ENCODE peak calls at places on chromosomes 5 and 9, in seven cellular contexts. H is H1, R is HCT116, A is GM12878, J is HepG2, O is SK-N-SH, D is K562. X is an unnamed sample.

GRCh38 chr5:1187234-1187949 is 14.0 kb upstream of the SLC6A19 start:
- DNase-seq in H (no peak), R (no peak), A (no peak), D (no peak), J (no peak), O (no peak), X (no peak)

GRCh38 chr5:107157811-107158210 is 512.9 kb downstream of the EFNA5 start:
- DNase-seq in H (no peak), J (no peak), O (no peak), R (no peak), A (no peak), D (no peak), X (no peak)

GRCh38 chr9:109604788-109605187 is 106.7 kb upstream of the PTPN3 start:
- DNase-seq in O (no peak), J (no peak), R (no peak), A (no peak), D (no peak), H (no peak), X (no peak)

GRCh38 chr9:125169889-125170288 is 19.7 kb downstream of the PPP6C start:
- DNase-seq in D (no peak), O (no peak), A (no peak), H (no peak), J (no peak), R (no peak), X (no peak)

GRCh38 chr5:169161022-169161680 is 139.8 kb downstream of the SLIT3 start:
- DNase-seq in O (peak), R (no peak), D (no peak), H (no peak), A (no peak), J (no peak), X (no peak)

GRCh38 chr9:126372716-126373115 is 46.1 kb downstream of the MVB12B start:
- DNase-seq in D (no peak), O (no peak), R (no peak), H (no peak), J (no peak), A (no peak), X (no peak)

GRCh38 chr5:151195622-151196021 is 28.3 kb downstream of the CCDC69 start:
- DNase-seq in A (no peak), H (no peak), J (no peak), D (no peak), O (no peak), R (no peak), X (no peak)

GRCh38 chr9:136804509-136805206 is 3.1 kb upstream of the RABL6 start:
- DNase-seq in O (no peak), A (no peak), R (no peak), H (no peak), D (no peak), J (no peak), X (peak)

GRCh38 chr5:16931334-16932110 is 4.6 kb downstream of the MYO10 start:
- DNase-seq in D (no peak), R (no peak), J (no peak), O (no peak), A (no peak), H (no peak), X (no peak)

GRCh38 chr9:134205636-134206316 is 41.4 kb upstream of the RNU6ATAC start:
- DNase-seq in O (peak), A (no peak), J (no peak), H (no peak), R (no peak), D (peak), X (no peak)

GRCh38 chr9:132698989-132699388 is 28.7 kb downstream of the GTF3C4 start:
- DNase-seq in R (no peak), J (no peak), O (no peak), H (no peak), D (no peak), A (no peak), X (no peak)

GRCh38 chr9:96015876-96016686 is 140.6 kb downstream of the ERCC6L2 start:
- DNase-seq in R (no peak), O (no peak), H (no peak), J (no peak), A (peak), D (no peak), X (no peak)

GRCh38 chr5:111699324-111699723 is 57.7 kb downstream of the NREP start:
- DNase-seq in A (no peak), H (no peak), R (no peak), D (no peak), O (no peak), J (no peak), X (no peak)
- TF ChIP-seq JUND in A (no peak), H (no peak), R (no peak), D (no peak), O (no peak), J (no peak), X (no peak)

GRCh38 chr5:56307714-56308346 is 74.7 kb upstream of the ANKRD55 start:
- DNase-seq in A (no peak), J (peak), R (no peak), O (no peak), D (no peak), H (no peak), X (no peak)
- TF ChIP-seq JUND in A (no peak), J (no peak), R (no peak), O (no peak), D (no peak), H (no peak), X (no peak)

DNA sequence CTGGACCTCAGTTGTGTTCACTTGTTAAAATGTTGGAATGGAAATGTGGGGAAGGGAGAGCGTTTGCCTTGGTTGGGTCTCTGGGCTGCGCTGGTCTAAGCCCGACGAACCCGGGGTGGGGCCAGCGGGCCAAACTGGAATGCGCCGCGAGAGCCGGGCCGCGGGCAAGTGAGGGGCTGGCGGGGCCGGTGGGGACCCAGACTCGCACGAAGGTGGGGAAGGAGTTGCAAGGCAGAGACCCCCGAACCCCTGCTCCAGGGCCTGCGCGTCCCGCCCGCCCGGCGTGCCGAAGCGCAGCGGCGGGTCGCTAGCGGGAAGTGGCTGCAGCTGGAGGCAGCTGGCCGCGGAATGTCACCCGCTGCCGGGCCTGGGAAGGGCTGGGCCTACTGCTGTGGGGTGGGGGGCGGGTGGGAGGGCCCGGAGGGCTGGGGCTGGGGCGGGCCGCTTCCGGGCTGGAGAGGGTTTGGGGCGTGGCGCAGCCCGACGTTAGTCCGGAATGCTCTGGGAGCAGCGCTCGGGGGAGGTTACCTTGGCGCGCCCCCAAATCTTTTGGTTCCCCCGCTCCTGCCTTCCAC is 84.8 kb downstream of the DAB2IP start:
- DNase-seq in J (no peak), D (no peak), A (no peak), H (no peak), R (no peak), O (no peak), X (peak)
- TF ChIP-seq JUND in J (no peak), D (no peak), A (no peak), H (no peak), R (no peak), O (no peak), X (no peak)

DNA sequence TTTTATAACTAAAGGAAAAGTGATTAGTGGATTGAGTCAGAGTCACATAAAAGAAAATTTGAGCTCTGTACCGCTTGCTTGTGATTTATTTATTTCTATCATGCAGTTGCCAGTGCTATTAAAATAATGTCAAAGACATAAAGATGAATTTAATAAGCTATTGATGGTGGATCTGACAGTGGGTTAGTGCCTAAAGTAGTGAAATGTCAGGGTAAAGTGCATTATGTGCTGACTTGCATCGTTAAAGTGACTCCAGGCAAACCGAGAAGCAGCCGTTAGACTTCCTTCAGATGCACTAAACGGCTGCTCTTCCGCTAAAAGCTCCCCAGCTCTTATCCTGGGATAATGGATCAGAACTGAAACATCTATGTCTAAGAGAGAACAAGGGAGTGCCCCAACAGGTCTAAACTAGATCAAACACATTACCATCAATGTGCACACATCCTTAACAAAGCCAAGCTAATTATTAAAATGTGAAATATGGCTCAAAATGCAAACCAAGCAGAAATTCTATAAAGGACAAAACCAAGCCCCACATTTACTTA is 468.1 kb downstream of the NTRK2 start:
- DNase-seq in A (no peak), D (no peak), J (no peak), R (no peak), O (no peak), H (no peak), X (no peak)
- TF ChIP-seq JUND in A (no peak), D (no peak), J (no peak), R (no peak), O (no peak), H (no peak), X (no peak)

DNA sequence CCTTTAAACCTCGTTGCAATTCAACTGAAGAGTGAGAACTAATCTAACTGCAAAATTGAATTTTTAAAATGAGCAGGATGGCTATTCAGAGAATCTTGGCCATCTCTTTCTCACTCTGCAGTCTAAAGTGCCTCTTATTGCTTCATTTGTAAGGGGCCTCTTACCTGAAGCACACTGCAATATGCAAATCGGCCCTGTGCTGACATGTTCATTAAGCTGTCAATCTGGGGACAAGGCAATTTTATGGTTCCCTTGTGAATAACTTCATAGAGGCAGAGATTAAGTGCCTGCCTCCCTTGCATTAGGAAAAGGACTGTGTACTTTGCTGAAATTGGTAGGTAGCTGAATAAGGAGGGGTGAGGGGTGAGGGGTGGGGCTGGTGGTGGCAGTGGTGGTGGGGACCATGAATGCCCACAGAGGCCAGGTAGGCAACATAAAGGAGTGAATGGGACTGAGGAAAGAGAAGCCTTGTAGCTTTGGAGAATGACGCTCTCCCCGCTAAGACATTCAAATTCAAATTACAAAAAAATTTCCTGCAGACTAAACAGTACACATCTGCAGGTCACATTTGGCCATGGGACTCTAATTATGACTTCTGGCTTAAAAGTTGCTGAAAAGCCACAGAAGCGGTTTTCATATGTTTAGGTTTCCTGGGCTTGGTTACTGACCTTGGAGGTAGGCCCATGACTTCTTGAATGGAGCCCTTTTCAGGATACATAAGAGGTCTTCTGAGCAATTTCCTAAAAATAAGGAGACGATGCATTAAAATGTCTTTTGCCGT is 25.0 kb downstream of the TNFSF8 start:
- DNase-seq in O (no peak), D (no peak), H (no peak), J (no peak), A (no peak), R (no peak), X (no peak)
- TF ChIP-seq JUND in O (no peak), D (no peak), H (no peak), J (no peak), A (no peak), R (no peak), X (no peak)

GRCh38 chr5:37247496-37247895 is 1.7 kb downstream of the CPLANE1 start:
- DNase-seq in R (no peak), D (no peak), A (no peak), J (no peak), H (no peak), O (no peak), X (no peak)
- TF ChIP-seq JUND in R (no peak), D (no peak), A (no peak), J (no peak), H (no peak), O (no peak), X (no peak)

DNA sequence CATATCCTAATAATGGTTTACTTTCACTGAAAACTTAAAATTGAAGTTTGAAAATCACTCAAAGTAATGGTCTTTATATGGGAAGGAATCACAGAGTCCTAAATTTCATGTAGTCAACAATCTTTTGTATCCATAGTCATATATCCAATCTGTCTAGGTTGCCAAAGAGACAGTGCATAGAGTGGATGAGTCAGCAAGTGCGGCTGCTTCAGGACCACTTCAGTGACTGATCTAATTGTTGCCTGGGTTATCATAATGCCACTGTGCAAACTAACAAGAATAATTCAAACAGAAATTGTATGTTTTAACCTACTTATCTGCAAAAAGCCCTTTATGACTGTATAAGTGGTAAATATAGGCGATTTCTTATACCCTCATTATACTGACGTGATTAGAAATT is 211.3 kb upstream of the PRR16 start:
- DNase-seq in D (no peak), O (no peak), A (no peak), R (no peak), J (no peak), H (no peak), X (no peak)
- TF ChIP-seq JUND in D (no peak), O (peak), A (no peak), R (no peak), J (no peak), H (no peak), X (no peak)

GRCh38 chr5:78574731-78575161 is 73.8 kb downstream of the LHFPL2 start:
- DNase-seq in A (peak), D (no peak), J (peak), R (no peak), H (no peak), O (no peak), X (no peak)
- TF ChIP-seq JUND in A (no peak), D (no peak), J (no peak), R (no peak), H (no peak), O (no peak), X (no peak)

GRCh38 chr5:149054416-149054815 is 8.4 kb downstream of the SH3TC2 start:
- DNase-seq in R (no peak), D (no peak), H (no peak), J (no peak), A (no peak), O (no peak), X (no peak)
- TF ChIP-seq JUND in R (no peak), D (no peak), H (no peak), J (no peak), A (no peak), O (no peak), X (no peak)

GRCh38 chr5:147481376-147481775 is 28.5 kb downstream of the DPYSL3 start:
- DNase-seq in J (no peak), D (no peak), H (no peak), A (no peak), R (no peak), O (no peak), X (no peak)

GRCh38 chr5:147483197-147483790 is 26.6 kb downstream of the DPYSL3 start:
- DNase-seq in O (no peak), H (no peak), J (no peak), A (no peak), R (no peak), D (no peak), X (no peak)

GRCh38 chr5:147482426-147483196 is 27.3 kb downstream of the DPYSL3 start:
- DNase-seq in D (no peak), A (no peak), R (no peak), J (no peak), H (no peak), O (no peak), X (no peak)

GRCh38 chr5:147479949-147480348 is 29.9 kb downstream of the DPYSL3 start:
- DNase-seq in O (no peak), J (no peak), D (no peak), R (no peak), A (no peak), H (no peak), X (no peak)

DNA sequence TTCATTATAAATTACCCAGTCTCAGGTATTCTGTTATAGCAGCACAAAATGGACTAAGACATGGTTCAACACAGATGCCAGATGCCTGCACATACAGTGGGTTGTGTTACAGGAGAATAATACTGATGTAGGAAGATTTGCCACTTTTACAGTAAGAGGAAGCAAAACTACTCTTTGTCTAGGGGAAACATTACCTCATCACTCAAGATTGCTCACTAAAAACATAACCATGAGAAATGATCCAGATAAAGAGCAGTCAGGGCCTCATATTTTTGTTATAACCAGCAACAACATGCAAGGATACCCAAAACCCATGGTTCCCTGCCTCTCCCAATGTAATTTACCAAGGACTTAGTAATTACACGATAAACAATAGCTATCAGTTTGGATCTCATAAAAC is 28.0 kb downstream of the DPYSL3 start:
- DNase-seq in R (no peak), O (no peak), J (no peak), D (no peak), A (peak), H (no peak), X (no peak)
- TF ChIP-seq JUND in R (no peak), O (peak), J (no peak), D (no peak), A (no peak), H (no peak), X (no peak)

X was measured in T47D.